ENCODE peak calls at places on chromosomes 3 and 15, in eight cellular contexts. One of them, this sample, is unnamed.

GRCh38 chr15:44782516-44782915 is 46.2 kb downstream of the TRIM69 start:
- DNase-seq in left ventricle myocardium inferior: no peak
- DNase-seq in esophagus squamous epithelium: no peak
- DNase-seq in fibroblast of lung: no peak
- DNase-seq in colonic mucosa: no peak
- DNase-seq in PC-9: no peak
- DNase-seq in CD8-positive, alpha-beta memory T cell: no peak
- DNase-seq in neural progenitor cell: no peak
- DNase-seq in this sample: no peak

GRCh38 chr15:31463521-31464102 is 137.0 kb downstream of the KLF13 start:
- DNase-seq in left ventricle myocardium inferior: no peak
- DNase-seq in esophagus squamous epithelium: no peak
- DNase-seq in fibroblast of lung: no peak
- DNase-seq in colonic mucosa: no peak
- DNase-seq in PC-9: no peak
- DNase-seq in CD8-positive, alpha-beta memory T cell: no peak
- DNase-seq in neural progenitor cell: no peak
- DNase-seq in this sample: no peak

GRCh38 chr3:8110966-8111798 is 390.4 kb upstream of the LMCD1 start:
- DNase-seq in left ventricle myocardium inferior: no peak
- DNase-seq in esophagus squamous epithelium: peak; percentile 0
- DNase-seq in fibroblast of lung: peak; percentile 72
- DNase-seq in colonic mucosa: peak; percentile 61
- DNase-seq in PC-9: peak; percentile 37
- DNase-seq in CD8-positive, alpha-beta memory T cell: peak; percentile 39
- DNase-seq in neural progenitor cell: peak; percentile 77
- DNase-seq in this sample: peak; percentile 36

GRCh38 chr3:157618075-157618760 is 115.0 kb upstream of the VEPH1 start:
- DNase-seq in left ventricle myocardium inferior: no peak
- DNase-seq in esophagus squamous epithelium: no peak
- DNase-seq in fibroblast of lung: peak; percentile 83
- DNase-seq in colonic mucosa: no peak
- DNase-seq in PC-9: no peak
- DNase-seq in CD8-positive, alpha-beta memory T cell: peak; percentile 21
- DNase-seq in neural progenitor cell: peak; percentile 55
- DNase-seq in this sample: peak; percentile 31

GRCh38 chr3:119681279-119681678 is 4.1 kb upstream of the COX17 start:
- DNase-seq in left ventricle myocardium inferior: no peak
- DNase-seq in esophagus squamous epithelium: no peak
- DNase-seq in fibroblast of lung: peak; percentile 60
- DNase-seq in colonic mucosa: no peak
- DNase-seq in PC-9: no peak
- DNase-seq in CD8-positive, alpha-beta memory T cell: no peak
- DNase-seq in neural progenitor cell: peak; percentile 25
- DNase-seq in this sample: no peak

GRCh38 chr15:81334768-81335447 is 11.0 kb upstream of the STARD5 start:
- DNase-seq in left ventricle myocardium inferior: no peak
- DNase-seq in esophagus squamous epithelium: no peak
- DNase-seq in fibroblast of lung: no peak
- DNase-seq in colonic mucosa: no peak
- DNase-seq in PC-9: no peak
- DNase-seq in CD8-positive, alpha-beta memory T cell: no peak
- DNase-seq in neural progenitor cell: no peak
- DNase-seq in this sample: no peak

GRCh38 chr15:87730706-87731105 is 525.8 kb downstream of the NTRK3 start:
- DNase-seq in left ventricle myocardium inferior: no peak
- DNase-seq in esophagus squamous epithelium: no peak
- DNase-seq in fibroblast of lung: no peak
- DNase-seq in colonic mucosa: no peak
- DNase-seq in PC-9: no peak
- DNase-seq in CD8-positive, alpha-beta memory T cell: no peak
- DNase-seq in neural progenitor cell: no peak
- DNase-seq in this sample: no peak

GRCh38 chr3:174776636-174777035 is 82.5 kb upstream of the NAALADL2 start:
- DNase-seq in left ventricle myocardium inferior: no peak
- DNase-seq in esophagus squamous epithelium: no peak
- DNase-seq in fibroblast of lung: no peak
- DNase-seq in colonic mucosa: no peak
- DNase-seq in PC-9: no peak
- DNase-seq in CD8-positive, alpha-beta memory T cell: no peak
- DNase-seq in neural progenitor cell: no peak
- DNase-seq in this sample: no peak

GRCh38 chr15:92333709-92334108 is 60.0 kb upstream of the ST8SIA2 start:
- DNase-seq in left ventricle myocardium inferior: no peak
- DNase-seq in esophagus squamous epithelium: no peak
- DNase-seq in fibroblast of lung: no peak
- DNase-seq in colonic mucosa: no peak
- DNase-seq in PC-9: no peak
- DNase-seq in CD8-positive, alpha-beta memory T cell: no peak
- DNase-seq in neural progenitor cell: no peak
- DNase-seq in this sample: no peak

GRCh38 chr3:174540081-174540480 is 319.1 kb upstream of the NAALADL2 start:
- DNase-seq in left ventricle myocardium inferior: no peak
- DNase-seq in esophagus squamous epithelium: no peak
- DNase-seq in fibroblast of lung: no peak
- DNase-seq in colonic mucosa: no peak
- DNase-seq in PC-9: no peak
- DNase-seq in CD8-positive, alpha-beta memory T cell: no peak
- DNase-seq in neural progenitor cell: peak; percentile 37
- DNase-seq in this sample: no peak

GRCh38 chr3:71131893-71132314 is 451.6 kb downstream of the FOXP1 start:
- DNase-seq in left ventricle myocardium inferior: no peak
- DNase-seq in esophagus squamous epithelium: no peak
- DNase-seq in fibroblast of lung: no peak
- DNase-seq in colonic mucosa: peak; percentile 69
- DNase-seq in PC-9: no peak
- DNase-seq in CD8-positive, alpha-beta memory T cell: no peak
- DNase-seq in neural progenitor cell: no peak
- DNase-seq in this sample: no peak

GRCh38 chr15:70466305-70466704 is 297.1 kb downstream of the UACA start:
- DNase-seq in left ventricle myocardium inferior: no peak
- DNase-seq in esophagus squamous epithelium: no peak
- DNase-seq in fibroblast of lung: no peak
- DNase-seq in colonic mucosa: no peak
- DNase-seq in PC-9: no peak
- DNase-seq in CD8-positive, alpha-beta memory T cell: no peak
- DNase-seq in neural progenitor cell: no peak
- DNase-seq in this sample: no peak

GRCh38 chr3:171790898-171791694 is 19.2 kb downstream of the PLD1 start:
- DNase-seq in left ventricle myocardium inferior: no peak
- DNase-seq in esophagus squamous epithelium: no peak
- DNase-seq in fibroblast of lung: peak; percentile 62
- DNase-seq in colonic mucosa: no peak
- DNase-seq in PC-9: no peak
- DNase-seq in CD8-positive, alpha-beta memory T cell: no peak
- DNase-seq in neural progenitor cell: no peak
- DNase-seq in this sample: no peak

DNA sequence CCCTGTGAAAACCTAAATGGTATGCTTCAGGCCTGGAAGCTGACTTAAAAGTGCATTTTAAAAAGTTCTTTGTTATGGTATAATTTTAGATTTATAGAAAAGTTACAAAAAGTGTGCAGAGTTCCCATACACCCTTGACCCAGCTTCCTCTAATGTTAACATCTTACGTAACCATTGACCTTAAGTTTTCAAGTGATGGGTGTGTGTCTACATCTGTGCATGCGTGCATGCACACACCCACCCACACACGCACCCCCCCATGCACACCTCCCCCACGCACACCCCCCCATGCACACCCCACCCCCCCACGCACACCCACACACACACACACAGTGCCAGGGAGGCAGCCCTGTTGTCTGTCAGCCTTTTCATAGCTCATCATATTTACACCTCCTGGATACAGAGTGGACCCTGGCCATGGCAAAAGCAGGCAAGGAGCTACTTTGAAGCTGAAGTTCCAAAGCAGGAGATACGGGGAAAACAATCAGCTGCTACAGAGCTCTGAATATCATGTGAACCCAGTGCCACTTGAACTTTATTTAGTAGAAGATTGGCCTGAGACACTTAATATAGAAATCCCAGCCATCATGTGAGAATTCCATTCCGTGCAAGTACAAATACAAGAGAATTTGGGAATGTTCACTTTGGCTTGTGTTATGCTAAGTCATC is 30.0 kb upstream of the TRAK1 start:
- DNase-seq in left ventricle myocardium inferior: peak; percentile 49
- DNase-seq in esophagus squamous epithelium: no peak
- DNase-seq in fibroblast of lung: peak; percentile 30
- DNase-seq in colonic mucosa: no peak
- DNase-seq in PC-9: no peak
- DNase-seq in CD8-positive, alpha-beta memory T cell: no peak
- DNase-seq in neural progenitor cell: no peak
- DNase-seq in this sample: no peak
- H3K27ac ChIP-seq in left ventricle myocardium inferior: peak overlapping the region; percentile 94
- H3K27ac ChIP-seq in esophagus squamous epithelium: peak overlapping the region; percentile 94
- H3K27ac ChIP-seq in fibroblast of lung: peak overlapping the region; percentile 95
- H3K27ac ChIP-seq in colonic mucosa: peak overlapping the region; percentile 42
- H3K27ac ChIP-seq in PC-9: peak overlapping the region; percentile 29
- H3K27ac ChIP-seq in CD8-positive, alpha-beta memory T cell: no peak overlapping the region
- H3K27ac ChIP-seq in neural progenitor cell: no peak overlapping the region
- H3K27ac ChIP-seq in this sample: peak overlapping the region; percentile 77

GRCh38 chr3:149611149-149611548 is 46.7 kb downstream of the WWTR1 start:
- DNase-seq in left ventricle myocardium inferior: no peak
- DNase-seq in esophagus squamous epithelium: no peak
- DNase-seq in fibroblast of lung: no peak
- DNase-seq in colonic mucosa: no peak
- DNase-seq in PC-9: no peak
- DNase-seq in CD8-positive, alpha-beta memory T cell: no peak
- DNase-seq in neural progenitor cell: no peak
- DNase-seq in this sample: no peak

GRCh38 chr3:149608987-149609386 is 48.8 kb downstream of the WWTR1 start:
- DNase-seq in left ventricle myocardium inferior: no peak
- DNase-seq in esophagus squamous epithelium: no peak
- DNase-seq in fibroblast of lung: no peak
- DNase-seq in colonic mucosa: no peak
- DNase-seq in PC-9: no peak
- DNase-seq in CD8-positive, alpha-beta memory T cell: no peak
- DNase-seq in neural progenitor cell: no peak
- DNase-seq in this sample: no peak

GRCh38 chr3:149612456-149612855 is 45.4 kb downstream of the WWTR1 start:
- DNase-seq in left ventricle myocardium inferior: no peak
- DNase-seq in esophagus squamous epithelium: no peak
- DNase-seq in fibroblast of lung: no peak
- DNase-seq in colonic mucosa: no peak
- DNase-seq in PC-9: no peak
- DNase-seq in CD8-positive, alpha-beta memory T cell: no peak
- DNase-seq in neural progenitor cell: no peak
- DNase-seq in this sample: no peak

GRCh38 chr3:149609595-149609994 is 48.2 kb downstream of the WWTR1 start:
- DNase-seq in left ventricle myocardium inferior: no peak
- DNase-seq in esophagus squamous epithelium: no peak
- DNase-seq in fibroblast of lung: no peak
- DNase-seq in colonic mucosa: no peak
- DNase-seq in PC-9: no peak
- DNase-seq in CD8-positive, alpha-beta memory T cell: no peak
- DNase-seq in neural progenitor cell: no peak
- DNase-seq in this sample: no peak

DNA sequence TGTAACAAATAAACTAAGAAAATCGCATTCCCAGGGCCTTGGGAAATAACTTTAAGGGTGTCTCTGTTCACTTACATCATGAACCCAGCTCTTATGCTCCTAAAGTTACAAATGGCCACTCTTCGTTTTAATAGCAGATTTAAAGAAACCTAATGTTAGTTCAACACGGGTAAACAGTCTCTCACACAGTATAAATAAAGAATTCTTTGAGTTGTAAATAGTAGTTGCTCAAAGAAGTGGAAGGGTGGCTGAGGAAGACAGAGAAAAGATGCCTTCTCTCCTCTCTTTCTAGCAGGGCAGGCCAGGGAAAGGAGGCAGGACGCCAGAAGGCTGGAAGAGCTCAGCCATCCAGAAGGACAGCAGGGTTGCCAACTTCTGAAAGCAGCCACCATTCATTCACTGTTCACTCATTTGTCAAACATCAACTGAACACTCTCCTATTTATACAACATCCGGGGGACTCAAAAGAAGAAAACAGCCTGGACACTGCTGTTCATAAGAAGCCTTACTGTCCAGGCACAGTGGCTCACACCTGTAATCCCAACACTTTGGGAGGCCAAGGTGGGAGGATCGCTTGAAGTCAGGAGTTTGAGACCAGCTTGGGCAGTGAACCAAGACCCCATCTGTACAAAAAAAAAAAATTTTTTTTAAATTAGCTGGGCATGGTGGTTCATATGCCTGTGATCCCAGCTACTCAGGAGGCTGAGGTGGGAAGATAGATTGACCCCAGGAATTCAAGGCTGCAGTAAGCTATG is 47.3 kb downstream of the WWTR1 start:
- DNase-seq in left ventricle myocardium inferior: peak; percentile 53
- DNase-seq in esophagus squamous epithelium: no peak
- DNase-seq in fibroblast of lung: peak; percentile 33
- DNase-seq in colonic mucosa: no peak
- DNase-seq in PC-9: no peak
- DNase-seq in CD8-positive, alpha-beta memory T cell: no peak
- DNase-seq in neural progenitor cell: no peak
- DNase-seq in this sample: no peak
- H3K27ac ChIP-seq in left ventricle myocardium inferior: peak overlapping the region; percentile 48
- H3K27ac ChIP-seq in esophagus squamous epithelium: no peak overlapping the region
- H3K27ac ChIP-seq in fibroblast of lung: no peak overlapping the region
- H3K27ac ChIP-seq in colonic mucosa: no peak overlapping the region
- H3K27ac ChIP-seq in PC-9: no peak overlapping the region
- H3K27ac ChIP-seq in CD8-positive, alpha-beta memory T cell: no peak overlapping the region
- H3K27ac ChIP-seq in neural progenitor cell: peak overlapping the region; percentile 61
- H3K27ac ChIP-seq in this sample: no peak overlapping the region

DNA sequence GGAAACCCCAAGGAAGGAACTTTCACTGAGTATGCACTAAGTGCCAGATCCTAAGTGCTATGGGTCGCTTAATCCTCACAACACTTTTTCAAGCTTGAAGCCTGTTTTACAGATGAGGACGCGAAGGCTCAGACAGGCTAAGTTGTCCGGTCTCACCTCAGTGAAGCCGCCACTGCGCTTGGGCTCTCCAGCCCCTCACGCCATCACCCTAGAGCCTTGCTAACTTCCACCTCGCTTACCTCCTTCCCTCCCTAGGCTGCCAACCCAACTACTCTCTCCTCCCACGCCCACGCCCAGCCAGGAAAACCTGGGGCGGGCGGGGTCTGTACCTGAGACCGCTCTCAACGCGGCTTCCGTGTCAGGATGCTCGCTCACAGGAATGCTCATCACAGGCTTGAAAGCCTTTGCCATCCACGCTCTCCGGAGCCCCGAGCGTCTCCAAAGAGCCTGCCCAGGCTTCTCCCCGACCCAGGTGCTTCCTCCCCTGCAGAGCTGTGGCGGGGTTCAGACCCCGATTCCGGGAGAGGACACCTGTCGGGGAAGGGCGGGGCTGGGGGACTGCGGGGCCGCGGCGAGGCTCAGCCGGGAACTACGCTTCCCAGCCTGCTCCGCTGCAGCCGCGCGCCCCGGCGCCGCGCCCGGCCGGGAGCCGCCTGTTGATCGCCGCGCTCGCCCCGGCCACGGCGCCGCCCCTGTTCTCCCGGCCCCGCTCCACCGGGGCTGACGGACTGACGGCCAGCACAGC is at the start of gene TMOD2:
- DNase-seq in left ventricle myocardium inferior: peak; percentile 52
- DNase-seq in esophagus squamous epithelium: no peak
- DNase-seq in fibroblast of lung: peak; percentile 29
- DNase-seq in colonic mucosa: peak; percentile 64
- DNase-seq in PC-9: peak; percentile 64
- DNase-seq in CD8-positive, alpha-beta memory T cell: peak; percentile 54
- DNase-seq in neural progenitor cell: peak; percentile 76
- DNase-seq in this sample: no peak
- H3K27ac ChIP-seq in left ventricle myocardium inferior: peak within 1 kb of the TSS; percentile 79
- H3K27ac ChIP-seq in esophagus squamous epithelium: peak within 1 kb of the TSS; percentile 82
- H3K27ac ChIP-seq in fibroblast of lung: no peak within 1 kb of the TSS
- H3K27ac ChIP-seq in colonic mucosa: no peak within 1 kb of the TSS
- H3K27ac ChIP-seq in PC-9: no peak within 1 kb of the TSS
- H3K27ac ChIP-seq in CD8-positive, alpha-beta memory T cell: no peak within 1 kb of the TSS
- H3K27ac ChIP-seq in neural progenitor cell: no peak within 1 kb of the TSS
- H3K27ac ChIP-seq in this sample: no peak within 1 kb of the TSS

GRCh38 chr15:80194914-80195313 is 42.1 kb downstream of the FAH start:
- DNase-seq in left ventricle myocardium inferior: no peak
- DNase-seq in esophagus squamous epithelium: no peak
- DNase-seq in fibroblast of lung: no peak
- DNase-seq in colonic mucosa: no peak
- DNase-seq in PC-9: no peak
- DNase-seq in CD8-positive, alpha-beta memory T cell: no peak
- DNase-seq in neural progenitor cell: no peak
- DNase-seq in this sample: no peak
- H3K27ac ChIP-seq in left ventricle myocardium inferior: no peak overlapping the region
- H3K27ac ChIP-seq in esophagus squamous epithelium: no peak overlapping the region
- H3K27ac ChIP-seq in fibroblast of lung: no peak overlapping the region
- H3K27ac ChIP-seq in colonic mucosa: no peak overlapping the region
- H3K27ac ChIP-seq in PC-9: no peak overlapping the region
- H3K27ac ChIP-seq in CD8-positive, alpha-beta memory T cell: no peak overlapping the region
- H3K27ac ChIP-seq in neural progenitor cell: no peak overlapping the region
- H3K27ac ChIP-seq in this sample: no peak overlapping the region